ENCODE peak calls at places on chromosome 6, in four cellular contexts. G is MCF 10A, J is upper lobe of left lung, T is foreskin fibroblast. W is an unnamed sample.
A peak's percentile ranks its signal among the peaks of the same experiment; 100 is the strongest.

GRCh38 chr6:80457044-80457933 is 350.8 kb downstream of the BCKDHB start:
- DNase-seq in G (peak; percentile 98), J (peak; percentile 43), T (peak; percentile 96), W (peak; percentile 85)

GRCh38 chr6:85479221-85479620 is 29.3 kb downstream of the NT5E start:
- DNase-seq in G (no peak), J (no peak), T (no peak), W (no peak)

GRCh38 chr6:130683761-130684517 is 143.3 kb upstream of the SMLR1 start:
- DNase-seq in G (no peak), J (no peak), T (no peak), W (no peak)

GRCh38 chr6:125220712-125221111 is 67.1 kb downstream of the TPD52L1 start:
- DNase-seq in G (no peak), J (peak; percentile 60), T (no peak), W (no peak)

GRCh38 chr6:112183271-112183671 is 71.1 kb downstream of the LAMA4 start:
- DNase-seq in G (no peak), J (no peak), T (peak; percentile 48), W (no peak)

GRCh38 chr6:166203003-166203640 is 35.5 kb upstream of the TBXT start:
- DNase-seq in G (no peak), J (no peak), T (no peak), W (no peak)

GRCh38 chr6:166075925-166076324 is 91.7 kb downstream of the TBXT start:
- DNase-seq in G (no peak), J (no peak), T (no peak), W (no peak)

GRCh38 chr6:48024956-48025355 is 86.0 kb downstream of the PTCHD4 start:
- DNase-seq in G (no peak), J (no peak), T (no peak), W (no peak)

GRCh38 chr6:124536157-124536556 is 426.1 kb upstream of the RNF217 start:
- DNase-seq in G (no peak), J (no peak), T (no peak), W (no peak)

GRCh38 chr6:166515072-166515810 is 71.2 kb downstream of the RAMACL start:
- DNase-seq in G (peak; percentile 83), J (no peak), T (peak; percentile 89), W (peak; percentile 28)

GRCh38 chr6:106557837-106558236 is 71.5 kb downstream of the RTN4IP1 start:
- DNase-seq in G (peak; percentile 48), J (no peak), T (peak; percentile 66), W (no peak)

GRCh38 chr6:87182321-87182720 is 27.0 kb downstream of the ZNF292 start:
- DNase-seq in G (no peak), J (no peak), T (no peak), W (no peak)

GRCh38 chr6:136747538-136747937 is 44.7 kb downstream of the MAP3K5 start:
- DNase-seq in G (no peak), J (no peak), T (no peak), W (no peak)

GRCh38 chr6:89763550-89763949 is 56.0 kb downstream of the MDN1 start:
- DNase-seq in G (peak; percentile 24), J (no peak), T (peak; percentile 20), W (no peak)
- TF ChIP-seq CTCF in G (no peak), J (no peak), T (no peak), W (no peak)

DNA sequence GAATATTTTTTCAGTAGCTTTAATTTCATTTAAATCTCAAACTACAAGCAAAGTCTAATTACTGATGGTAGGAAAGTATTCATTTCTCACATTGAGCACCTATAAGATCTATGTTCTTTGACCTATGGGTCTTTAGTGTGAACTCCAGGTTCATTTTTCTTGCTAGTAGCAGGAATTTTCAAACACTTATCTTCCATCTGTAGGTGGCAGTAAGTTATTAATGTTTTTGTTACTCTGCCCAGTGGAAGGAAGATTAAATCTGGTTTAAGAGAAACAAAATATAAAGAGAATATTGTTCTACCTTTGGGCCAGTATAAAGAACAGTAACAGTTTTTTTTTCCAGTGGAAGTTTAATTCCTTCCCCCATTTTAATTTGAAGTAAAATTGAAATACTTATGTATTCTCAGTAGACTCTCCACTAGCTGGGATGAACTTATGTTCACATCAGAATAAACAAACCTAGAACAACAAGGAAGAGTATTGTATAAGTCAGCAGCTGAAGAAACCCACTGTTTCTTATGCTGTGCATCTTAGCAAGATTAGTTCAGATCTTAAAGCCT is 328.2 kb downstream of the PHF3 start:
- DNase-seq in G (no peak), J (no peak), T (no peak), W (no peak)
- TF ChIP-seq CTCF in G (no peak), J (no peak), T (no peak), W (no peak)

DNA sequence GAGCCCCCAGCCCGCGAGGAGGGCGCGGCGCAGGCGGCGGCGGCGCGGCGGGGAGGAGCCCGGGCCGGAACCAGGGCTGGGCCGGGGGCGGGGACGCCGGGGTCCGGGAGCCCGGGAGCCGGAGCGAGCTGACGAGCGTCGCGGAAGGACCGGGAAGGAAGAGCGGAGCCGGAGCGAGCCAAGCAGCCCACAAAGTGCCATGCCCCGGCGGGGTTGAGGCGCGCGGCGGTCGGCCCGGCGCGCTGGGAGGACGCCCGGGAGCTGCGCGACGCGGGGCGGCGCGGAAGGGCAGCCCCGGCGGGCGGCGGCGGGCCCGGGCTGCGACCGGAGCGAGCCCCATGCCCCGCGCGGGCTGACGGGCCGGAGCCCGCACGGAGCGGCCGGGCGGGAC is 289 bp downstream of the FOXP4 start:
- DNase-seq in G (peak; percentile 59), J (no peak), T (peak; percentile 50), W (no peak)
- TF ChIP-seq CTCF in G (no peak), J (no peak), T (no peak), W (no peak)

GRCh38 chr6:120141601-120142000 is 792.0 kb upstream of the MAN1A1 start:
- DNase-seq in G (no peak), J (no peak), T (no peak), W (no peak)

GRCh38 chr6:120147218-120147871 is 797.8 kb upstream of the MAN1A1 start:
- DNase-seq in G (no peak), J (no peak), T (no peak), W (no peak)
- TF ChIP-seq CTCF in G (peak; percentile 9), J (no peak), T (no peak), W (no peak)

DNA sequence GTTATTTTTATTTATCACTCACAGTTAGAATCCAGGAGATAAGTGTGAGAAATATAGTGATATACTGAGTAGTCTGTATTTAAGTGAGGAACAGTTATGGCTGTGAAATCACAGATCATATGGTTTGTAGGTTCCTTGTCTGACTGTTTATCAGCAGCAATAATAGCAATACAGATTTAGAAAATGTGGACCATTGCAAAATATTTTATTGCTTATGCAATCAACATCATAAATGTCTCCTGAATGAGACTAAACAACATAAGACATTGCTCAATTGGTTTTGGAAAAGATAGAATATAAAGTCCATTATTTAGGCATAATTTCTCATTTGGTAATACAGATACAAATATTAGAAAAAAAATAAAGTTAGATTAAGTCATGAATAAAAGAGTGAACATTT is 43.7 kb downstream of the CCDC170 start:
- DNase-seq in G (no peak), J (no peak), T (no peak), W (no peak)
- TF ChIP-seq CTCF in G (no peak), J (no peak), T (no peak), W (no peak)

DNA sequence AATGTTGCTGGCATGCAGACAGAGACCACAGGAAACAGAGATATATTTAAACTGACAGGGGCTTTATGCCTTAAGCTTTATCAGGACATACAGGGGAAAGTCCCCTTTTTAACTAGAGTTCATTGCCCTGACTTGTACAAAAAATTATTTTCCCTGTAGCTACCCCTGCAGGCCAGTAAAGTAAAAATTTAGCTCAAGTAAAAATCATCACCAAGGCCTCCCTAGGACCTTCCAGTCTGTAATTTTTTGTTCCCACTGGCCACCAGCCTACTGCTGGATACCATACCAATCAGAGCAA is 711.9 kb upstream of the NRSN1 start:
- DNase-seq in G (peak; percentile 35), J (no peak), T (no peak), W (peak; percentile 89)
- TF ChIP-seq CTCF in G (peak; percentile 37), J (no peak), T (peak; percentile 49), W (peak; percentile 51)

GRCh38 chr6:157946865-157947532 is 34.7 kb upstream of the SYNJ2 start:
- DNase-seq in G (peak; percentile 25), J (no peak), T (no peak), W (no peak)
- TF ChIP-seq CTCF in G (no peak), J (no peak), T (peak; percentile 33), W (peak; percentile 43)

W was measured in AG09319.